ENCODE peak calls at places on chromosome 10, in four cellular contexts. One of them, this sample, is unnamed.

GRCh38 chr10:124737221-124737620 is 7.0 kb downstream of the FAM53B start:
- DNase-seq in IMR-90: no peak
- DNase-seq in A549: no peak
- DNase-seq in ovary: no peak
- DNase-seq in this sample: no peak

GRCh38 chr10:93462881-93463280 is 19.3 kb downstream of the MYOF start:
- DNase-seq in IMR-90: peak; percentile 54
- DNase-seq in A549: no peak
- DNase-seq in ovary: no peak
- DNase-seq in this sample: peak; percentile 40

GRCh38 chr10:24750695-24751094 is 27.0 kb upstream of the ARHGAP21 start:
- DNase-seq in IMR-90: no peak
- DNase-seq in A549: no peak
- DNase-seq in ovary: no peak
- DNase-seq in this sample: no peak

GRCh38 chr10:20814116-20814515 is 83.0 kb downstream of the NEBL start:
- DNase-seq in IMR-90: no peak
- DNase-seq in A549: no peak
- DNase-seq in ovary: no peak
- DNase-seq in this sample: no peak

GRCh38 chr10:129964611-129965417 is 740 bp upstream of the EBF3 start:
- DNase-seq in IMR-90: no peak
- DNase-seq in A549: no peak
- DNase-seq in ovary: no peak
- DNase-seq in this sample: no peak

GRCh38 chr10:86305521-86305920 is 61.1 kb downstream of the GRID1 start:
- DNase-seq in IMR-90: no peak
- DNase-seq in A549: no peak
- DNase-seq in ovary: no peak
- DNase-seq in this sample: no peak

GRCh38 chr10:58638406-58638805 is 125.7 kb downstream of the BICC1 start:
- DNase-seq in IMR-90: no peak
- DNase-seq in A549: peak; percentile 36
- DNase-seq in ovary: peak; percentile 15
- DNase-seq in this sample: no peak

GRCh38 chr10:129039406-129040345 is 427.4 kb upstream of the MGMT start:
- DNase-seq in IMR-90: no peak
- DNase-seq in A549: no peak
- DNase-seq in ovary: no peak
- DNase-seq in this sample: no peak

GRCh38 chr10:124390788-124391187 is 27.9 kb downstream of the OAT start:
- DNase-seq in IMR-90: no peak
- DNase-seq in A549: no peak
- DNase-seq in ovary: no peak
- DNase-seq in this sample: no peak

GRCh38 chr10:86730227-86730626 is 26.2 kb upstream of the BMPR1A start:
- DNase-seq in IMR-90: peak; percentile 6
- DNase-seq in A549: no peak
- DNase-seq in ovary: peak; percentile 38
- DNase-seq in this sample: peak; percentile 39

GRCh38 chr10:21746118-21746517 is 212.1 kb downstream of the MLLT10 start:
- DNase-seq in IMR-90: no peak
- DNase-seq in A549: no peak
- DNase-seq in ovary: no peak
- DNase-seq in this sample: no peak

GRCh38 chr10:43576062-43576461 is 1.6 kb upstream of the ZNF239 start:
- DNase-seq in IMR-90: no peak
- DNase-seq in A549: no peak
- DNase-seq in ovary: no peak
- DNase-seq in this sample: no peak

GRCh38 chr10:64206409-64206808 is 685.2 kb downstream of the REEP3 start:
- DNase-seq in IMR-90: no peak
- DNase-seq in A549: no peak
- DNase-seq in ovary: no peak
- DNase-seq in this sample: no peak

GRCh38 chr10:7433861-7434260 is 23.0 kb upstream of the SFMBT2 start:
- DNase-seq in IMR-90: no peak
- DNase-seq in A549: no peak
- DNase-seq in ovary: no peak
- DNase-seq in this sample: no peak

GRCh38 chr10:50577681-50578350 is 45.9 kb downstream of the SGMS1 start:
- DNase-seq in IMR-90: peak; percentile 75
- DNase-seq in A549: no peak
- DNase-seq in ovary: no peak
- DNase-seq in this sample: peak; percentile 74

GRCh38 chr10:33016988-33017387 is 59.0 kb upstream of the ITGB1 start:
- DNase-seq in IMR-90: no peak
- DNase-seq in A549: no peak
- DNase-seq in ovary: no peak
- DNase-seq in this sample: no peak

GRCh38 chr10:52353960-52354394 is 39.9 kb downstream of the DKK1 start:
- DNase-seq in IMR-90: peak; percentile 73
- DNase-seq in A549: no peak
- DNase-seq in ovary: no peak
- DNase-seq in this sample: no peak

GRCh38 chr10:123800299-123800698 is 91.3 kb downstream of the CPXM2 start:
- DNase-seq in IMR-90: no peak
- DNase-seq in A549: no peak
- DNase-seq in ovary: no peak
- DNase-seq in this sample: no peak

GRCh38 chr10:124621637-124622036 is 122.5 kb downstream of the FAM53B start:
- DNase-seq in IMR-90: no peak
- DNase-seq in A549: no peak
- DNase-seq in ovary: no peak
- DNase-seq in this sample: no peak

GRCh38 chr10:23174075-23174973 is 17.8 kb upstream of the PTF1A start:
- DNase-seq in IMR-90: no peak
- DNase-seq in A549: no peak
- DNase-seq in ovary: no peak
- DNase-seq in this sample: no peak

GRCh38 chr10:5575482-5576153 is 50.9 kb downstream of the CALML3 start:
- DNase-seq in IMR-90: peak; percentile 78
- DNase-seq in A549: no peak
- DNase-seq in ovary: peak; percentile 52
- DNase-seq in this sample: no peak
- TF ChIP-seq CTCF in IMR-90: no peak
- TF ChIP-seq CTCF in A549: no peak
- TF ChIP-seq CTCF in ovary: no peak
- TF ChIP-seq CTCF in this sample: no peak

DNA sequence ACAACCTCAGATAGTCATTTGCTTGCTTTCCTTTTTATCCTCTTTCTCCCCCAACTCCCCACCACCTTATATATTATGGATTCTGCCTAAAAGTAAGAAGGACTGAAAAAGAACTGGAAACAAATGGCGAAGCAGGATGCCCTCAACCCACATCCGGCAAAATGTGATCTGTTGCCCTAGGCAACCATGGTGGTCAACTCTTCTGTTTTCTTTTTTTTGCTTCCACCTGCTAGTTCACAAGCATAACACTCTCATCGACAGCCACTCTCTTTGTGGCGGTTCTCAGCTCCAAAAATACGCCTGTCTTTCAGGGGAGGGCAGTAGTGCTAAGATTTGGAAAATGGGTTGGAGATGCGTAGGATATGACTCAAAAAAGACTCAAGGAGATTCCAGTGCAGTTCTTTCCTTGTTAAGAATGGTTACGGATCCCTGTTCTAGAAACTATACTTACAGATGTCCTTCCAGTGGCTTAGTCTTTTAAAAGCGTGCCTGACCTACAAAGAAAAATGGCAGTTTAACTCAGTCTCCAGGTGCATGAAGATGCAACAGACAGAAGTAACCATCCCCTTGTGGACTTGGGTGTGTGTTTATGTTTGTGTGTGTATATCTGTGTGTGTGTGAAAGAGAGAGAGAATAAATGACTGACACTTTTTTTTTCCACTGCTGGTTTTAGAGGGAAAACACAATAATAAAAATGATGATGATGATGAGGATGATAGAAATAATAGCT is 10.7 kb downstream of the APBB1IP start:
- DNase-seq in IMR-90: no peak
- DNase-seq in A549: no peak
- DNase-seq in ovary: no peak
- DNase-seq in this sample: no peak
- TF ChIP-seq POLR2A in IMR-90: no peak
- TF ChIP-seq POLR2A in A549: no peak
- TF ChIP-seq POLR2A in ovary: no peak
- TF ChIP-seq POLR2A in this sample: no peak

DNA sequence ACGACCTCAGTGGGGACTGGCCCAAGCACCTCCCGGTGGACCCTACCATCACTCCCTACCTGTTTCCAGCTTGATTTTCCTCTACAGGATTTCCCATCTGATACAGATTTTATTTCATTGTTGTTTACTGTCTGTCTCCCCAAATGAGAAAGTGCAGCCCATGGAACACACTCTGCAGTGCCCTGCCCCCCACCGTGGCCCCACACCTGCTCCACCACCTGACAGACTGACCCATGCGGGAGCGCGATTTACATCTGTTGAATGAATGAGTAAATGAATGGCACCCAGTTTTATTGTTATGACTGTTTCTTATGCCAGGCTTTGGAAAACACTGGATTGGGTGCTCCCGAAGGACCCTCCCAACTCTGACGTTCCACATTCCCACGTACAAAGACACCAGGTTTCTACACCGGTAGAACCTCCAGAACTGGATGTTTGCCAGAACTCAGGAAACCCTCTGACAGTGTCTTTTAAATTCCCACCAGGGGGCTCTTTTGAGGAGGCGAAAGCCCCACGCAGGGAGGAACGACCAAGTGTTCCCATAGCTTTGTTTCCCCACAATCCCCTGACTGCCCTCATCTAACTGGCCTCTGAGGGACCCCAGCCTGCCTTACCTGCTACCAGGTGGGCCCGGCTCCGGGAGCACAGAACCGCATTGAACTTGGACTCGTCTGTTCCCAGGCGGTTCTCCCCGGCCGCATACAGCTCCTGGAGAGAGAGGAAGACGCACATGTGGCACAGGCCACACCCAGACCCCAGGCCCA is 29.0 kb downstream of the PLAC9 start:
- DNase-seq in IMR-90: no peak
- DNase-seq in A549: no peak
- DNase-seq in ovary: no peak
- DNase-seq in this sample: no peak
- TF ChIP-seq CTCF in IMR-90: peak; percentile 29
- TF ChIP-seq CTCF in A549: no peak
- TF ChIP-seq CTCF in ovary: no peak
- TF ChIP-seq CTCF in this sample: no peak

DNA sequence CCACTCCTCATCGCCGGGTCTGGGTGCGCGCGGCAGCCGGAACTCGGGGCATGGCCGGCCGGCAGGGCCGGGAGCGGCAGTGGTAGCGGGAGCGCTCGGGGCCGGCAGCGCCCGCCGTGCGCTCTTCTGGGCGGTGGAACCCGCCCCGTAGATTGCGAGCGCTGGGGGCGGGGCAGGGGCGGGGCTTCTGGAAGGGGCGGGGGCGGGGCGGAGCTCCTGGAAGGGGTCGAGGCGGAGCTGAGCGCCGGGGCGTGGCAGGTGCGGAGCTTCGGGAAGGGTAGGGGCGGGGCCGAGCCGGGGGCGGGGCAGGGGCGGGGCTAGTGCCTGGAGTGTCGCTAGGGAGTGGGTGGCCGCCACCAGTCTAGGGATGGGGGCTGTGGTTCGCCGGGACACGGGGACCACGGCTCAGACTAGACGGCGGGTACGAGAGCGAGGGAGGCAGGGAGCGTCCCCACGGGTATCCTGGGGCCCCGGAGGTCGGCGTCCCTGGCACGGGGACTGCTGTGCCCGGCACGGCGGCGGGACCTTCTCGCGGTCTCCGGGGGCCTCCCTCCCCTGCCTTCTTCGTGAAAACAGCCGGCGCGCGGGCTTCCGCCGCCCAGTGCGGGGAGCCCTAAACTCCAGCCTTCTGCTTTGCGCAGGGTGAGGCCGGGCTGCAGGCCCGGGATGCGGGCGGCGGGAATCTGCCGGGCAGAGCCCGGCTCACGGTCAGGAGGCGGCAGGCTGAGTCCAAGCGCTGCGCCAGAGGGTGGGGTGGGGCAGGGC is at the start of gene STK32C:
- DNase-seq in IMR-90: peak; percentile 85
- DNase-seq in A549: peak; percentile 90
- DNase-seq in ovary: peak; percentile 90
- DNase-seq in this sample: peak; percentile 95
- TF ChIP-seq POLR2A in IMR-90: no peak
- TF ChIP-seq POLR2A in A549: peak; percentile 82
- TF ChIP-seq POLR2A in ovary: no peak
- TF ChIP-seq POLR2A in this sample: peak; percentile 13

DNA sequence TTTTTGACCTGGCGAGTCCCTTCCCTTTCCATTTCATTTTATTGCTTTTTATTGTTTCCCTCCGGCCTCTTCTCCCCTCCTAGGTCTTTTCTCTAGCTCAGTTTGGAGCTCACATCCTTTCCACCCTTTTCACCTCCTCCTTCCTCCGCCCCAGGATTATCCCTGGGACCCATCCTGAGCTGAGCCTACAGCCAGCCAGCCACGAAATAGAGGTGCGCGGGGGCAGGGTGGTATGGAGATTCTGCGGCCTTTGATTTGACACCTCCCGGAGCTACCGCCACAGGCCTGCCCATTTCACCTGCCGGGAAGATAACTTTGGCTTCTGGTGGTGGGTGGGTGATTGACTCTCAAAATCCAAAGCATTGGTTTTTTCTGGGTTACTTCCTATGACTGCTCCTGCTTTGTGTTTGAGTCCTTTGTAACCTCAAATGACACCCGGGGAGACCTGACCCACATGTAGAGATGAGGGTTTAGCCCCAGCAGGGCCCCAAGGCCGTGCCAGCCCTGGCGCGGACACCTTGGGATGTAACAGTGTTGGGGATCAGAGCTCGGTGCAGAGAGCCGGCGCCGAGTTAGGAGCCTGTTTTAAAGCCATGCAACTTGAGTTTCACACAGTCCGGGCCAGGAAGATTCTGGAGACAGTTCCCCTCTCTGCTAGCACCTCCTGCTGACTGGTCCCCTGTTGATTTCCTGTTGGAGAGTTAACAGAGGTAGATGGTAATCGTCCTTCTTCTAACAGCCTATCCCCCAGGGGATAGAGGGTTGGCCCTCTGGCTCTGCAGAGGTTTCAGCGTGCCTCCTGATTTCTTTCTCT is 1.5 kb downstream of the DUSP5 start:
- DNase-seq in IMR-90: peak; percentile 74
- DNase-seq in A549: no peak
- DNase-seq in ovary: no peak
- DNase-seq in this sample: peak; percentile 47
- TF ChIP-seq CTCF in IMR-90: peak; percentile 43
- TF ChIP-seq CTCF in A549: peak; percentile 35
- TF ChIP-seq CTCF in ovary: no peak
- TF ChIP-seq CTCF in this sample: no peak

This sample was measured in adrenal gland.